ENCODE peak calls at places on chromosomes 4 and X, in four cellular contexts. One of them, this sample, is unnamed.

GRCh38 chrX:24525455-24525854 is 60.4 kb downstream of the PDK3 start:
- DNase-seq in left lung: no peak
- DNase-seq in uterus: no peak
- DNase-seq in transverse colon: no peak
- DNase-seq in this sample: no peak

GRCh38 chr4:6875431-6875831 is 34.2 kb upstream of the TBC1D14 start:
- DNase-seq in left lung: no peak
- DNase-seq in uterus: no peak
- DNase-seq in transverse colon: no peak
- DNase-seq in this sample: no peak

GRCh38 chr4:40931238-40931637 is 181.5 kb downstream of the NSUN7 start:
- DNase-seq in left lung: no peak
- DNase-seq in uterus: no peak
- DNase-seq in transverse colon: no peak
- DNase-seq in this sample: no peak

GRCh38 chrX:8189096-8189830 is 18.2 kb upstream of the VCX2 start:
- DNase-seq in left lung: no peak
- DNase-seq in uterus: no peak
- DNase-seq in transverse colon: no peak
- DNase-seq in this sample: no peak

GRCh38 chrX:53940180-53940579 is 104.1 kb downstream of the PHF8 start:
- DNase-seq in left lung: no peak
- DNase-seq in uterus: no peak
- DNase-seq in transverse colon: no peak
- DNase-seq in this sample: no peak

GRCh38 chrX:78133561-78133960 is 5.9 kb downstream of the TAF9B start:
- DNase-seq in left lung: no peak
- DNase-seq in uterus: no peak
- DNase-seq in transverse colon: no peak
- DNase-seq in this sample: no peak

GRCh38 chr4:10622728-10623127 is 61.8 kb downstream of the CLNK start:
- DNase-seq in left lung: no peak
- DNase-seq in uterus: no peak
- DNase-seq in transverse colon: no peak
- DNase-seq in this sample: no peak

GRCh38 chrX:925094-925493 is 287.4 kb downstream of the CRLF2 start:
- DNase-seq in left lung: no peak
- DNase-seq in uterus: no peak
- DNase-seq in transverse colon: no peak
- DNase-seq in this sample: no peak

GRCh38 chr4:109294006-109294405 is 8.5 kb downstream of the COL25A1 start:
- DNase-seq in left lung: no peak
- DNase-seq in uterus: no peak
- DNase-seq in transverse colon: no peak
- DNase-seq in this sample: peak; percentile 2

GRCh38 chr4:105243446-105243845 is 96.8 kb downstream of the TET2 start:
- DNase-seq in left lung: peak; percentile 34
- DNase-seq in uterus: no peak
- DNase-seq in transverse colon: no peak
- DNase-seq in this sample: no peak

GRCh38 chrX:125374169-125374568 is 54.5 kb downstream of the TEX13C start:
- DNase-seq in left lung: no peak
- DNase-seq in uterus: no peak
- DNase-seq in transverse colon: no peak
- DNase-seq in this sample: no peak

GRCh38 chrX:125382148-125382628 is 62.5 kb downstream of the TEX13C start:
- DNase-seq in left lung: no peak
- DNase-seq in uterus: no peak
- DNase-seq in transverse colon: no peak
- DNase-seq in this sample: no peak

GRCh38 chrX:125382889-125383288 is 63.2 kb downstream of the TEX13C start:
- DNase-seq in left lung: no peak
- DNase-seq in uterus: no peak
- DNase-seq in transverse colon: no peak
- DNase-seq in this sample: no peak

GRCh38 chrX:125378205-125378604 is 58.5 kb downstream of the TEX13C start:
- DNase-seq in left lung: no peak
- DNase-seq in uterus: no peak
- DNase-seq in transverse colon: no peak
- DNase-seq in this sample: no peak
- TF ChIP-seq CTCF in left lung: no peak
- TF ChIP-seq CTCF in uterus: no peak
- TF ChIP-seq CTCF in transverse colon: no peak
- TF ChIP-seq CTCF in this sample: no peak

DNA sequence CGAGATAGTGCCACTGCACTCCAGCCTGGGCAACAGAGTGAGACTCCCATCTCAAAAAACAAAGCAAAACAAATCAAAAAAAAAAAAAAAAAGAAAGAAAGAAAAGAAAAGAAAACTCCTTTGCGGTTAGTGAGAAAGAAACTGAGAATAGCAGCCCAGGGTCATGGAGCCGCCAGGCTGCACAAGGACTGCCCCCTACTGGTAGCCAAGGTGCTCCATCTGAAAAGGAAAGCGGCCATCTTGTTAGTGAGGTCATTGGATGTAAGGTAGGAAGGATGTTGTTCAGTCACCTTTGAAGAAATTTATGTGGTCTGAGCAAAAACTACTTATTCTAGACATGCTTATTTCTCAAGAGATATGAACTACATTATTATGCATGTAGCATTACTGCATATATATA is 660.6 kb upstream of the TENM3 start:
- DNase-seq in left lung: no peak
- DNase-seq in uterus: no peak
- DNase-seq in transverse colon: no peak
- DNase-seq in this sample: no peak
- TF ChIP-seq CTCF in left lung: no peak
- TF ChIP-seq CTCF in uterus: no peak
- TF ChIP-seq CTCF in transverse colon: no peak
- TF ChIP-seq CTCF in this sample: no peak

GRCh38 chr4:170589597-170590191 is 499.9 kb upstream of the AADAT start:
- DNase-seq in left lung: no peak
- DNase-seq in uterus: no peak
- DNase-seq in transverse colon: no peak
- DNase-seq in this sample: peak; percentile 12
- TF ChIP-seq CTCF in left lung: no peak
- TF ChIP-seq CTCF in uterus: no peak
- TF ChIP-seq CTCF in transverse colon: no peak
- TF ChIP-seq CTCF in this sample: peak; percentile 45

DNA sequence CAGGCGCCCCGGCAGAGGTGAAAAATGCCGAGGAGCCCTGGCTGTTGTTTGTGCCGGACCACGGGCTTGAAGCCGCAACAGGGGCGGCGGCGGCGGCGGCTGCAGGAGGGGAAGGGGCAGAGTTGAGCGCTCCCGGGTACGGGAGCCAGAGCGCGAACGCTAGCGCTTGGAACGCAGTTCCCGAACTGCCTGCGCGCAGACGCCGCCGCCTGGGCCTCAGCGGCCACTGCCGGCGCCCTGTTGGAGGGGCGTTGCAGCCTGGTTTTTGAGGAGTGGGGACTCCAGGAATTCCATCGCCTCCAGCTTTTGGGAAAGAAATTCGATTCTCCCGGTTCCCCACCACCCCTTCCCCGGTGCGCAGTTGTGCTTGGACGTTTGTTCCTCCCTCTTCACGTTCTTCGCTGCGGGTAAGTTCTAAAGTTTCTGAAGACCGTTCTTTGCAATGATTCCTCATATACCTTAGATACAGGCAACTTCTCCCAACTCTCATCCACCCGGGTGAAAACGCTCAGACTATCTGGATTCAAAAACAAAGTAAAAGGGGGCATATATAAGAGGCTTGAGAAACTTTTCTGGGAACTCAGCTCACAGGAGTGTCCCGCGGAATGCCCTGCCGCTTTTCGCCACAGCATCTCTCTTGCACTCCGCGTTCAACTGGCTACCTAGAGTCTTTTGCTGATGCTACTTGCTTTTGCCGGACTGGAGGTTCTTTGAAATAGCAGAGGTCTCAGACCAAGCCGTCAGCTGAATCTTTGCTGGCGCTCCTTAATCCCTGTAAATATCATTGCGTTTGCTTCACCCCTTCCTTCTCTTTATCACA is 1.0 kb downstream of the FAT4 start:
- DNase-seq in left lung: peak; percentile 85
- DNase-seq in uterus: peak; percentile 54
- DNase-seq in transverse colon: peak; percentile 13
- DNase-seq in this sample: peak; percentile 44
- TF ChIP-seq CTCF in left lung: no peak
- TF ChIP-seq CTCF in uterus: no peak
- TF ChIP-seq CTCF in transverse colon: no peak
- TF ChIP-seq CTCF in this sample: no peak

DNA sequence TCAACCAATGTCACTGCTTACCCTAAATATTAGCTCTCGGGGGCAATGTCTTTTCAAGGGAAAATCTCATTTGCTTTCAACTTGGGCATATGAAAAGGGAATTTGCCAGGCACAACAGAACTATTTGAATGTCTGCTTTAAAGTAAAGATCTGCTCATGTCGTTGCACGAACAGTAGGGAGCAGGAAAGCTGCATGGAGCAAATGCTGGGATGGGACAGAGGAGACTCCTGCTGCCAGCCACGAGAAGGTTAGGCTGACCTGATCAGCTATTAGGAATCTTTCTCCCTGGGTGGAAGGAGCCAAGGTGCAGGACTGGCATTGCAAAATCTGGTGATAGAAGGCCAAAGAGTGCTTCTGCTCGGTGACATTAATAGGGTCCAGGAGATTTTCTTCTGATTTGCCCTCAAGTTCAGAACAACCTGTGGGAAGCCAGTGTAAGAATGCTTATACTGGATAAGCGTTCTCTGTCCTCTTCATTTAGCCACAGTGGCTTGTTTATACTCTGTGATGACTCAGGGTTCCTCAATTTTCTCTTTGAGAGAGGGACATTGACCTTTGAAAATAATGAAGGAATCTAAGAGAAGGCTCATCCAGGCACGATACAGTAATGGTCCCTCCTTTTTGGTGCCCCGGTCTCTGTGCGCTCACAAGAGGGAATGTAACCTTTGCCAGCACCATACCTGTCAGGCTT is 22.9 kb downstream of the FHL1 start:
- DNase-seq in left lung: no peak
- DNase-seq in uterus: no peak
- DNase-seq in transverse colon: no peak
- DNase-seq in this sample: no peak
- TF ChIP-seq CTCF in left lung: no peak
- TF ChIP-seq CTCF in uterus: no peak
- TF ChIP-seq CTCF in transverse colon: no peak
- TF ChIP-seq CTCF in this sample: no peak

GRCh38 chr4:180589575-180589974 is 1653.6 kb upstream of the TENM3 start:
- DNase-seq in left lung: no peak
- DNase-seq in uterus: no peak
- DNase-seq in transverse colon: no peak
- DNase-seq in this sample: no peak

GRCh38 chr4:180587379-180587778 is 1655.8 kb upstream of the TENM3 start:
- DNase-seq in left lung: no peak
- DNase-seq in uterus: no peak
- DNase-seq in transverse colon: no peak
- DNase-seq in this sample: no peak
- TF ChIP-seq CTCF in left lung: no peak
- TF ChIP-seq CTCF in uterus: no peak
- TF ChIP-seq CTCF in transverse colon: no peak
- TF ChIP-seq CTCF in this sample: no peak

DNA sequence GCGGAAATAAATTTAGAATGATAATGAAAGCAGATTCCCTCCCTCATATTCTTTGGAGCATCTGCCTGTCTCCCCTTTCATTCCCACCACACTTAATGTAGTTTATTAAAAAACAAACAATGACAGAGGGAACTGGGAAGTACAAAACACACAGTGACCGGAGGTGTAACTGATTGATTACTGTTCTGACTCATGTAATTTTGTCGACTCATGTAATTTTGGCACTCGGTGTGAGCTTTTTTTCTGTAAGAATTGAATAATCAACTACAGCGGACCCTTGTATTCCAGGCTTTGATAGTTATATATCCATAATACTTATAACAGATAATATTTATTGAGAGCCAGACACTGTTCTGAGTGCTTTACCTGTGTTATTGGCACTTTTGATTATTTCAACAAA is 110.4 kb downstream of the PALLD start:
- DNase-seq in left lung: no peak
- DNase-seq in uterus: no peak
- DNase-seq in transverse colon: no peak
- DNase-seq in this sample: no peak
- TF ChIP-seq CTCF in left lung: no peak
- TF ChIP-seq CTCF in uterus: no peak
- TF ChIP-seq CTCF in transverse colon: no peak
- TF ChIP-seq CTCF in this sample: no peak